ENCODE peak calls at places on chromosomes 12 and 14, in six cellular contexts. L is IMR-90, J is ovary, Q is upper lobe of left lung, D is H1, E is Peyer's patch. N is an unnamed sample.
A peak's percentile ranks its signal among the peaks of the same experiment; 100 is the strongest.

GRCh38 chr12:121301876-121302275 is 5.4 kb upstream of the CAMKK2 start:
- DNase-seq in L (no peak), D (no peak), J (no peak), Q (no peak), E (no peak), N (peak; percentile 39)

GRCh38 chr14:99807413-99808132 is 14.4 kb downstream of the EML1 start:
- DNase-seq in E (no peak), D (no peak), L (no peak), J (no peak), Q (no peak), N (peak; percentile 73)

GRCh38 chr12:46414591-46415268 is 42.2 kb upstream of the SLC38A2 start:
- DNase-seq in D (no peak), E (no peak), J (no peak), Q (no peak), L (no peak), N (no peak)

GRCh38 chr12:62712561-62712960 is 222.4 kb downstream of the PPM1H start:
- DNase-seq in Q (no peak), L (no peak), E (no peak), D (no peak), J (no peak), N (no peak)

GRCh38 chr14:23061995-23062394 is 4.7 kb upstream of the CDH24 start:
- DNase-seq in Q (no peak), D (no peak), E (peak; percentile 36), J (peak; percentile 82), L (peak; percentile 95), N (peak; percentile 92)

GRCh38 chr12:67705394-67706370 is 57.1 kb downstream of the DYRK2 start:
- DNase-seq in D (no peak), L (peak; percentile 82), Q (no peak), J (no peak), E (no peak), N (no peak)

GRCh38 chr14:74503256-74503972 is 9.8 kb downstream of the ISCA2 start:
- DNase-seq in Q (peak; percentile 49), J (no peak), D (no peak), E (peak; percentile 45), L (no peak), N (peak; percentile 84)

GRCh38 chr14:98959958-98960616 is 311.9 kb downstream of the BCL11B start:
- DNase-seq in D (peak; percentile 48), Q (peak; percentile 59), E (no peak), J (no peak), L (no peak), N (no peak)

GRCh38 chr14:64880382-64881121 is 845 bp upstream of the SPTB start:
- DNase-seq in J (no peak), Q (peak; percentile 90), E (peak; percentile 58), L (no peak), D (peak; percentile 88), N (no peak)

GRCh38 chr14:71550367-71550766 is 381.9 kb upstream of the RGS6 start:
- DNase-seq in Q (no peak), J (no peak), E (no peak), L (no peak), D (no peak), N (no peak)

GRCh38 chr14:26130690-26131089 is 467.1 kb downstream of the NOVA1 start:
- DNase-seq in L (no peak), E (no peak), J (no peak), D (no peak), Q (no peak), N (no peak)

GRCh38 chr12:51219345-51219744 is 1.5 kb upstream of the POU6F1 start:
- DNase-seq in E (no peak), D (no peak), J (no peak), Q (no peak), L (no peak), N (no peak)

GRCh38 chr12:51224625-51225024 is 6.8 kb upstream of the POU6F1 start:
- DNase-seq in Q (no peak), J (no peak), E (no peak), D (no peak), L (no peak), N (no peak)

GRCh38 chr12:51218607-51219161 is 822 bp upstream of the POU6F1 start:
- DNase-seq in L (no peak), E (no peak), D (peak; percentile 52), Q (no peak), J (peak; percentile 39), N (no peak)

GRCh38 chr12:51225800-51226199 is 7.9 kb upstream of the POU6F1 start:
- DNase-seq in J (no peak), D (no peak), L (no peak), Q (no peak), E (no peak), N (no peak)

GRCh38 chr12:51222461-51222860 is 4.6 kb upstream of the POU6F1 start:
- DNase-seq in D (no peak), L (no peak), J (no peak), Q (no peak), E (no peak), N (no peak)
- TF ChIP-seq CTCF in D (no peak), L (no peak), J (no peak), Q (no peak), E (no peak), N (no peak)

GRCh38 chr12:75390156-75390898 is 562 bp upstream of the GLIPR1L2 start:
- DNase-seq in J (no peak), Q (no peak), E (no peak), D (no peak), L (no peak), N (no peak)

GRCh38 chr12:75389061-75389460 is 1.8 kb upstream of the GLIPR1L2 start:
- DNase-seq in J (no peak), L (peak; percentile 40), E (no peak), D (no peak), Q (no peak), N (no peak)

GRCh38 chr12:75389706-75390105 is 1.2 kb upstream of the GLIPR1L2 start:
- DNase-seq in J (no peak), D (no peak), Q (no peak), L (no peak), E (no peak), N (no peak)

DNA sequence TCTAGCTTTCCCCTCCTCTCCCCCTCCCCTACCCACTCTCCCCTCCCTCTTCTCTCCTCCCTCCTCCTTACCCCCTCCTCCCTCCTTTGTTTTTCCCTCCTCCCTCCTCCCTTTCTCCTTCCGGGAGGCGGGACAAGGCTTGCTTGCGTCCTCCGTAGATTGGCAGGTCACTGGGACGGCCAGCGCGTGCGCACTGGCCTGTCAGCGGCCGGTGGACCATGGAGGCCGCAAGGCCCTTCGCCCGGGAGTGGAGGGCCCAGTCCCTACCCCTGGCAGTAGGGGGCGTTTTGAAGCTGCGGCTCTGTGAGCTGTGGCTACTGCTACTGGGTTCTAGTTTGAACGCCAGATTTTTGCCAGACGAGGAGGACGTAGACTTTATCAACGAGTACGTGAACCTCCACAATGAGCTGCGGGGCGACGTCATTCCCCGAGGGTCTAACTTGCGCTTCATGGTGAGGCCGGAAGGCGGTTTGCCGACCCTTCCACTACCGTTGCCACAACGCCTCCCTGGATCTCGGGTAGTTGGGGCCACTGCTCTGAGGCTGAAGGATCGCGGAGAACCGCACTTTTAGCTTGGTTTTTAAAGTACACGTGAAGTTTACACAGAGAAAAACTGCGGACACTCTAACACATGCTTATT is at the start of gene GLIPR1L2:
- DNase-seq in D (peak; percentile 97), J (peak; percentile 95), Q (peak; percentile 98), E (peak; percentile 94), L (peak; percentile 97), N (peak; percentile 91)
- TF ChIP-seq POLR2A in D (peak; percentile 72), J (peak; percentile 90), Q (no peak), E (peak; percentile 75), L (no peak), N (peak; percentile 44)

DNA sequence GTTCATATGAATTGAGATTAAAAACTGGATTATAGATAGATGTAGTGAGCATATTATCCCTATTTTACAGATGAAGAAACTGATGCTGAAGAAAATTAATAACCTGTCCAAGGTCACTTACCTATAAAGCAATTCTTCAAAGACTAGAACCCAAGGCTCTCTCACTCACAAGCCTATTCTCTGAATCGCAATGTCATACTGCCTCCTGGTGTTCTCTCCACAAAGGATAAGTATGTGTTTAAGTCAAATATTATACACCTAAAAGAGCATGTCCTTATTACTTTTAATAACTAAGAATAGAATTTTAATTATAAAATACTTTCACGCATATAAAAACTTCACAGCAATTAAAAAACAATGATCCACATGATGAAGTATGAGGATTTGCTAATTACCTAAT is 721.3 kb upstream of the USP15 start:
- DNase-seq in Q (no peak), E (no peak), D (no peak), L (no peak), J (no peak), N (no peak)
- TF ChIP-seq CTCF in Q (no peak), E (no peak), D (peak; percentile 49), L (no peak), J (no peak), N (no peak)

DNA sequence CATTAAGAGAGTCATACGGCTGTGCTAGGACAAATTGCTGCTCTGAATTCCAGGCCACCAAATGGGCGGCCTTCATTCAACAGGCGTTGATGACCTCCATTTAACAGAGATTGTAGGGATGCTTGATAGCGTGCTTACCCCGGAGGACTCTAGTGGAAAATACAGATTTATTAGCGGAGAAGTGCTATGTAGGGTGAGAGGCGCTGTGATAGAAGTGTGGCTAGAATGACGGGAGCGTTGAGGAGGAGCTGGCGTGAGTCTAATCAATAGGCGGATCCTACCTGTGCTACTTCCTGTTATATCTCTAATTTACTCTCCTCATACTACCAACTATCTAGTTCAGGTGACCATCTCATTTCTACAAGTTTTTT is 665 bp downstream of the MRPS35 start:
- DNase-seq in Q (no peak), L (no peak), D (no peak), E (no peak), J (no peak), N (no peak)
- TF ChIP-seq POLR2A in Q (no peak), L (no peak), D (no peak), E (no peak), J (no peak), N (no peak)